ENCODE peak calls at places on chromosome 20, in seven cellular contexts. V, T, A, Z, S, D and Q are unnamed samples.

GRCh38 chr20:58224097-58224496 is 4.4 kb downstream of the ANKRD60 start:
- DNase-seq in V (no peak), T (no peak), A (no peak), Z (no peak), S (no peak), D (no peak), Q (no peak)

GRCh38 chr20:6768228-6769185 is 1.0 kb downstream of the BMP2 start:
- DNase-seq in V (no peak), T (peak), A (no peak), Z (peak), S (no peak), D (peak), Q (peak)

GRCh38 chr20:62063981-62064787 is 1.5 kb downstream of the TAF4 start:
- DNase-seq in V (peak), T (no peak), A (peak), Z (peak), S (no peak), D (no peak), Q (peak)

GRCh38 chr20:37475258-37475657 is 45.8 kb upstream of the NNAT start:
- DNase-seq in V (no peak), T (no peak), A (no peak), Z (no peak), S (no peak), D (no peak), Q (no peak)

GRCh38 chr20:44650777-44651493 is 564 bp downstream of the ADA start:
- DNase-seq in V (no peak), T (peak), A (no peak), Z (no peak), S (peak), D (no peak), Q (no peak)

GRCh38 chr20:19688031-19688806 is 69.8 kb upstream of the RIN2 start:
- DNase-seq in V (peak), T (peak), A (peak), Z (peak), S (no peak), D (peak), Q (peak)

GRCh38 chr20:46771195-46771588 is 61.7 kb downstream of the SLC2A10 start:
- DNase-seq in V (no peak), T (no peak), A (no peak), Z (no peak), S (no peak), D (no peak), Q (no peak)

GRCh38 chr20:3733119-3733995 is 872 bp downstream of the HSPA12B start:
- DNase-seq in V (no peak), T (no peak), A (no peak), Z (no peak), S (no peak), D (no peak), Q (no peak)

GRCh38 chr20:3121271-3121911 is 36.9 kb upstream of the AVP start:
- DNase-seq in V (no peak), T (no peak), A (no peak), Z (no peak), S (peak), D (no peak), Q (no peak)

GRCh38 chr20:14337400-14338171 is at the start of gene FLRT3:
- DNase-seq in V (peak), T (peak), A (peak), Z (peak), S (no peak), D (no peak), Q (peak)

GRCh38 chr20:60009826-60010616 is 51.8 kb downstream of the CDH26 start:
- DNase-seq in V (no peak), T (no peak), A (peak), Z (no peak), S (no peak), D (no peak), Q (no peak)

GRCh38 chr20:35008411-35009342 is 53.0 kb downstream of the MYH7B start:
- DNase-seq in V (peak), T (no peak), A (no peak), Z (peak), S (no peak), D (peak), Q (no peak)

GRCh38 chr20:6466065-6466810 is 301.2 kb upstream of the BMP2 start:
- DNase-seq in V (no peak), T (no peak), A (no peak), Z (no peak), S (no peak), D (no peak), Q (no peak)

GRCh38 chr20:49872056-49872455 is 43.3 kb downstream of the SPATA2 start:
- DNase-seq in V (no peak), T (no peak), A (peak), Z (no peak), S (no peak), D (no peak), Q (no peak)

GRCh38 chr20:13995086-13995665 is at the start of gene MACROD2:
- DNase-seq in V (peak), T (peak), A (peak), Z (peak), S (no peak), D (peak), Q (peak)

GRCh38 chr20:10674684-10675455 is 1.1 kb upstream of the JAG1 start:
- DNase-seq in V (peak), T (peak), A (peak), Z (peak), S (no peak), D (peak), Q (peak)

GRCh38 chr20:17542481-17542880 is 11.3 kb upstream of the BFSP1 start:
- DNase-seq in V (no peak), T (no peak), A (no peak), Z (no peak), S (no peak), D (no peak), Q (no peak)

GRCh38 chr20:36836591-36837329 is 39.2 kb upstream of the TLDC2 start:
- DNase-seq in V (no peak), T (peak), A (peak), Z (peak), S (peak), D (peak), Q (peak)

GRCh38 chr20:51467971-51468626 is 74.4 kb downstream of the NFATC2 start:
- DNase-seq in V (no peak), T (no peak), A (no peak), Z (no peak), S (no peak), D (no peak), Q (no peak)

GRCh38 chr20:46688151-46689081 is 828 bp downstream of the TP53RK start:
- DNase-seq in V (peak), T (peak), A (no peak), Z (no peak), S (no peak), D (no peak), Q (no peak)

GRCh38 chr20:47191074-47191673 is 165.3 kb downstream of the ZMYND8 start:
- DNase-seq in V (no peak), T (no peak), A (no peak), Z (no peak), S (no peak), D (no peak), Q (no peak)

GRCh38 chr20:7038029-7038428 is 270.5 kb downstream of the BMP2 start:
- DNase-seq in V (peak), T (no peak), A (no peak), Z (no peak), S (no peak), D (no peak), Q (no peak)

GRCh38 chr20:17620371-17621228 is 50.7 kb downstream of the DSTN start:
- DNase-seq in V (no peak), T (no peak), A (peak), Z (peak), S (no peak), D (peak), Q (no peak)

GRCh38 chr20:1721687-1722512 is 64.3 kb upstream of the SIRPG start:
- DNase-seq in V (no peak), T (no peak), A (peak), Z (no peak), S (no peak), D (no peak), Q (no peak)

GRCh38 chr20:62158088-62158400 is 14.5 kb downstream of the SS18L1 start:
- DNase-seq in V (no peak), T (no peak), A (no peak), Z (no peak), S (no peak), D (no peak), Q (no peak)

GRCh38 chr20:45433316-45433715 is 17.4 kb downstream of the PIGT start:
- DNase-seq in V (peak), T (no peak), A (no peak), Z (no peak), S (no peak), D (no peak), Q (no peak)

GRCh38 chr20:57965441-57965840 is 255.6 kb upstream of the PMEPA1 start:
- DNase-seq in V (no peak), T (no peak), A (no peak), Z (no peak), S (no peak), D (no peak), Q (no peak)

GRCh38 chr20:42901689-42902518 is 287.8 kb downstream of the PTPRT start:
- DNase-seq in V (no peak), T (no peak), A (no peak), Z (peak), S (no peak), D (no peak), Q (no peak)

GRCh38 chr20:36237477-36237876 is 1.2 kb downstream of the AAR2 start:
- DNase-seq in V (no peak), T (no peak), A (no peak), Z (no peak), S (no peak), D (no peak), Q (no peak)

GRCh38 chr20:61387961-61388360 is 135.9 kb downstream of the CDH4 start:
- DNase-seq in V (no peak), T (no peak), A (no peak), Z (no peak), S (no peak), D (no peak), Q (no peak)

GRCh38 chr20:4811661-4812181 is 90.0 kb downstream of the PRND start:
- DNase-seq in V (no peak), T (no peak), A (no peak), Z (peak), S (peak), D (peak), Q (no peak)

GRCh38 chr20:47859255-47859654 is 74.0 kb upstream of the SULF2 start:
- DNase-seq in V (no peak), T (no peak), A (no peak), Z (no peak), S (no peak), D (no peak), Q (no peak)

GRCh38 chr20:11796041-11796440 is 121.7 kb upstream of the BTBD3 start:
- DNase-seq in V (no peak), T (no peak), A (no peak), Z (no peak), S (no peak), D (no peak), Q (no peak)

GRCh38 chr20:51586005-51586440 is 43.5 kb upstream of the NFATC2 start:
- DNase-seq in V (peak), T (peak), A (no peak), Z (no peak), S (no peak), D (no peak), Q (no peak)